ENCODE peak calls at places on chromosomes 2 and 18, in seven cellular contexts. R is stomach, D is gastrocnemius medialis, I is HCT116, B is A549, T is sigmoid colon, Z is adrenal gland. A is an unnamed sample.

GRCh38 chr2:239625913-239626734 is 225.3 kb upstream of the HDAC4 start:
- DNase-seq in R (no peak), D (no peak), T (no peak), Z (no peak), I (no peak), B (no peak), A (no peak)

GRCh38 chr2:16477648-16478047 is 188.0 kb downstream of the CYRIA start:
- DNase-seq in Z (no peak), T (no peak), I (no peak), B (no peak), D (no peak), R (no peak), A (no peak)

GRCh38 chr2:217650716-217651360 is 352.0 kb downstream of the TNS1 start:
- DNase-seq in Z (peak; percentile 49), I (peak; percentile 60), T (no peak), D (no peak), B (peak; percentile 48), R (no peak), A (peak; percentile 48)

GRCh38 chr2:44964704-44965343 is 23.3 kb downstream of the SIX3 start:
- DNase-seq in T (no peak), B (no peak), I (no peak), D (no peak), R (no peak), Z (no peak), A (no peak)

GRCh38 chr18:5294618-5295230 is 802 bp downstream of the ZBTB14 start:
- DNase-seq in R (peak; percentile 56), B (peak; percentile 15), T (peak; percentile 78), Z (peak; percentile 57), D (peak; percentile 15), I (no peak), A (no peak)

GRCh38 chr2:236988690-236989639 is 96.7 kb upstream of the COPS8 start:
- DNase-seq in I (no peak), R (peak; percentile 74), Z (peak; percentile 26), D (peak; percentile 84), T (peak; percentile 95), B (no peak), A (no peak)

GRCh38 chr18:46167971-46168370 is 63.8 kb downstream of the HAUS1 start:
- DNase-seq in D (no peak), Z (no peak), R (peak; percentile 46), I (no peak), B (no peak), T (no peak), A (peak; percentile 51)

GRCh38 chr2:221848286-221848685 is 276.2 kb upstream of the EPHA4 start:
- DNase-seq in I (no peak), D (no peak), T (no peak), Z (no peak), R (no peak), B (no peak), A (no peak)

GRCh38 chr18:77223221-77223639 is 26.4 kb upstream of the GALR1 start:
- DNase-seq in I (no peak), D (no peak), T (no peak), B (no peak), Z (no peak), R (no peak), A (no peak)

GRCh38 chr2:23020659-23021058 is 364.3 kb upstream of the KLHL29 start:
- DNase-seq in I (no peak), T (no peak), R (no peak), D (no peak), Z (no peak), B (no peak), A (no peak)

GRCh38 chr2:9675369-9676351 is 44.9 kb upstream of the YWHAQ start:
- DNase-seq in I (no peak), T (no peak), D (no peak), Z (no peak), B (peak; percentile 65), R (no peak), A (no peak)
- TF ChIP-seq POLR2A in I (no peak), T (no peak), D (no peak), Z (no peak), B (no peak), R (no peak), A (no peak)

DNA sequence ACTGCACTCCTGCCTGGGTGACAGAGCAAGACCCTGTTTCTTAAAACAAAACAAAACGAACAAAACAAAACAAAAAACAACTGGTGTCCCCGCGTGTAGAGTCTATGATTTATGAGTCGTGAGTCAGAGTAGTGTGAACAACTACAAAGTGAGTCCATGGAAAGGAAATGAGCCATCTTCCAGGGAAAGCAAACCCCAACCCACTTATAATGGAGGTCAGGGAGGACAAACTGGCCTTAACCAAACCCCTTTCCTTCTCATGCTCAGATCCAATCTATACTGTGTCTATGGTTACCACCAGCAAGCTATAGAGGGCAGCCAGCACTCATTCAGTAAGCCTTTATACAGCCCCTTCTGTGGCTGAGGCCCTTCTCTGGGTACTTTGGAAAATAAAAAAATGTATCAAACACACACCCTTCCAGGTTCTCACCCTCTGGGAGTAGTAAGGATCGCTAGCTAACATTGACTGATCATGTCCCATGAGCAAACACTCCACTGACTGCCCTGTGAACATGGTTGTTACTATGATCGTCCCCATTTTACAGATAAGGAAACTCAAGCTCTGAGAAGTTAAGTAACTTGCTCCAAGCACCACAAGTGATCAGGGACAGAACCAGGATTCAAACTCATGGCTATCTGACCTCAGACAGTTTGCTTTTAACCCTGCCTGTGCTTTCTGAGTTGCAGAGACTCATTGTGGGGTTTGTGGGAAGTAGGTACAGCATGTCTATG is 24.7 kb upstream of the COLEC12 start:
- DNase-seq in D (no peak), I (no peak), Z (no peak), B (no peak), R (no peak), T (no peak), A (no peak)
- TF ChIP-seq POLR2A in D (no peak), I (no peak), Z (no peak), B (no peak), R (no peak), T (no peak), A (no peak)

DNA sequence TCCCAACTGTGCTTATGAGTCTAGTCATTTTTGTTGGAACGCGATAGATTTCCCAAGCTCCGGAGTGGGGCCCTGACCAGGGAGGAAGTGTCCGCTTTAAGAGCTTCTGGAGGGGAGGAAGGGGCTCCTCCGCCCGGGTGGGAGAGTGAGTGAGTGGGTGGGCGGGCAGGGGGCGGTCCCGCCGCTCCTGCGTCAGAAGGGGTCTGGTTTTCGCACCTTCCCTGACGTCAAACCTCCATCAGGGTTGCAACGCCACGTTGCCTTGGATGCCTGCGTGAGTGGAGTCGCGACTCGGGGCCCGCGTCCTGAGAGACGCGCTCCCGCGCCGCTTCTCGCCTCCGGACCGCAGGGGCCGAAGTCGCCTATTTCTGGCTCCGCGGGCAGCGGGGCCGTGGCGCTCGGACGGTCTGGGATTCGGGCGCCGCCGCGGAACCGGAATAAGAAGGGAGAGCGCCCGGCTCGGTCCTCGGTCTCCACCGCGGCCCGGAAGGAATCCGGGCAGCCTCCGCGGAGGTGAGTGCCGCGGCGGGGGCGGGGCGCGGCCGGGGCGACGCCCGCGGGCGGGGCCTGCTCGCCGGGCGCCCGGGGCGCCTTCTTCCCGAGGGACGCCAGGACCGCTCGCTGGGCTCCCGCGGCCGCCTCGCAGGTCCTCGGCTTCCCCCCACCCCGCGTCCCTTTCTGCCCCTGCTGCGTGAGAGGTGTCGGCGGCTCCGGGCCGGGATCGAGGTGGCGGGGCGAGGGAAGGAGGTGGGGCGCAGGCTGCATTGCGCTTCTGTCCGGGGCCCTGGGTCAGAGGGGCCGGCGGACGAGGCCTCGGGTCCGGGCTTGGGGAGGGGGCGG is at the start of gene ZDBF2:
- DNase-seq in R (peak; percentile 63), D (peak; percentile 12), Z (peak; percentile 52), I (no peak), T (peak; percentile 69), B (peak; percentile 51), A (peak; percentile 56)
- TF ChIP-seq POLR2A in R (no peak), D (no peak), Z (peak; percentile 42), I (no peak), T (no peak), B (peak; percentile 44), A (no peak)

DNA sequence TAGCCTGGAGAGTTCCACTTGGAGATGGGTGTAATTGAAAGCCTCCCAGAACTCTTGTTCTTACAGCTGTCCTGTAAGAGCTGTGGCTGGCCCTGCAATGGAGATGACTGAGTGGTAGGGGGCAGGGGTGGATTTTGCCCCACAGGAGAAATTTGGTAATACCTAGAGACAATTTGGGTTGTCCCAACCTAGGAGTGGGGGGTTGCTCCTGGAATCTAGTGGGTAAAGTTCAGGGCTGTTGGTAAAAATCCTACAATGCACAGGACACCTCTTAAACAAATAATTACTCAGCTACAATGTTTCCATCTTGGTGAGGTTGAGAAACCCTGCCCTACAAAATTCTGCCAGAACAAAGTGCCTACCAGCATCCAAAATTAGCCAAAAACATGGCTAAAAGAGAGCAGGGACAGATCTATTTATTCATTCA is 181.1 kb upstream of the SH3BP4 start:
- DNase-seq in D (no peak), I (no peak), B (no peak), T (no peak), Z (no peak), R (no peak), A (no peak)
- TF ChIP-seq POLR2A in D (no peak), I (no peak), B (no peak), T (no peak), Z (no peak), R (no peak), A (no peak)

GRCh38 chr18:31102020-31102684 is at the start of gene DSC2:
- DNase-seq in B (no peak), I (no peak), Z (peak; percentile 14), D (no peak), T (no peak), R (peak; percentile 61), A (peak; percentile 16)
- TF ChIP-seq POLR2A in B (no peak), I (no peak), Z (no peak), D (no peak), T (no peak), R (no peak), A (no peak)

DNA sequence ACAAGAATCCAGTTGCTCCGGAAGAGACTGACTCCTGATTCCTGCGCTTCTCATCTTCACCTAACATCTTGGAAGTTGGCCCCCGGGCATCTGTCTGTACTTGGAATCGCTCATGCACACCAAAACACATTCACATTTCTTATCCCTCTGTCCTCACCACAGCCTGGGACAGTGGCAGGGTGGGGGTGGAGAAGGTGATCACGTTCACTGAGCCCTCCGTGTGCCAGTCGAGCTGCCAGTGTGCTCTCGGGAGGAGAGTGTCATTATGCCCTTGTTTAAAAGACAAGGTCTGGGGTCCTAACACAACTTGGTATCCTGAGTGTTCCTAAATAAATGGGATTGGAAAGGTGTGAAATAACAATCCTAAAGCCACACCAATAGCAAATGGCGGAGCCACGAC is 17.3 kb downstream of the GYPC start:
- DNase-seq in I (no peak), B (no peak), D (no peak), R (no peak), T (no peak), Z (no peak), A (no peak)
- TF ChIP-seq POLR2A in I (no peak), B (no peak), D (no peak), R (no peak), T (no peak), Z (no peak), A (no peak)

DNA sequence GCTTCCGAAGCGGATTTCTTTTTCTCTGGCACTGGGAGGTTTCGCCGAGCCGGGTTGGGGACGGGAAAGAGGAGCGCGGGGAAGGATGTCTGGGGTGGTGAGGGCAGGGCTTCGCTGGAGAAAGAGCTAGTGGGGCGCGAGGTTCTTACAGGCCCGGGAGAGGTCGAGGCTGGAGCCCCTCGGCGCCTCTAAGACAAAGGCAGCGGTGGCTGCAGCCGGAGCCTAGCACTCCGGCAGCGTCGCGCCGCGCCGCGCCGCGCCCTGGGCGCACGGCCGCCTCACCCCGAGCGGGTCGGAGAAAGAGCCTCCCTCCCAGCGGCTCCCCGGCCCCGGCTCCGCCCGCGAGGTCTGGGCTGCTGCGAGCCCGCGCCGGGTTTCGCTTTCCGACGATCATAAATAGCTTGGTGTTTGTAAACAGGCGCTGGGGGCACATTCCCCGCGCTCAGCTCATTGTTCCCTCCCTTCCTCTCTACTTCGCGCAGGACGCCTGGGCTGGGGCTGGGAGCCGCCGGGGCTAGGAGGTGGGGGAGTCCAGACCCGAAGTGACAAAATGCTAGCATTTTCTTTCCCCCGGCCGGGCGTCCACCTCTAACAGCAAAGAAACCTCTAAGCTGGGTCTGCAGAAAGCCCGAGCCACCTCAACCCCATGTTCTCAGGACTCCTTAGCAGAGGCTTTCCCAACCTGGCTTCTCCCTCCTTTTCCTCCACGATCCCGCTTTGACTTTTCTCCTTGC is 813 bp upstream of the MEIS1 start:
- DNase-seq in Z (peak; percentile 70), D (peak; percentile 31), R (peak; percentile 69), I (no peak), T (peak; percentile 88), B (peak; percentile 60), A (no peak)
- TF ChIP-seq POLR2A in Z (peak; percentile 43), D (peak; percentile 13), R (no peak), I (no peak), T (no peak), B (no peak), A (no peak)

A was measured in GM12891.